ENCODE peak calls at places on chromosome 18, in six cellular contexts. K, Z, M, G, Q and S are unnamed samples.

GRCh38 chr18:26654173-26655009 is 106.0 kb upstream of the KCTD1 start:
- DNase-seq in Q (no peak), M (no peak), Z (no peak), G (no peak), K (no peak), S (no peak)

GRCh38 chr18:74389161-74389927 is 67.8 kb downstream of the DIPK1C start:
- DNase-seq in Z (no peak), M (no peak), Q (no peak), G (no peak), K (no peak), S (no peak)

GRCh38 chr18:48529796-48530195 is 9.0 kb upstream of the CTIF start:
- DNase-seq in M (no peak), Q (no peak), G (no peak), Z (no peak), K (no peak), S (no peak)

GRCh38 chr18:53603281-53603680 is 621.2 kb downstream of the MBD2 start:
- DNase-seq in G (no peak), Z (no peak), K (no peak), Q (no peak), M (no peak), S (no peak)

GRCh38 chr18:11955299-11956029 is 25.8 kb upstream of the IMPA2 start:
- DNase-seq in K (peak), Q (peak), G (no peak), Z (no peak), M (no peak), S (no peak)

GRCh38 chr18:64749884-64750283 is 601.0 kb upstream of the LINC00305 start:
- DNase-seq in Z (no peak), M (no peak), K (no peak), G (no peak), Q (no peak), S (no peak)

GRCh38 chr18:28044036-28044435 is 132.9 kb downstream of the CDH2 start:
- DNase-seq in K (no peak), M (no peak), G (no peak), Q (no peak), Z (no peak), S (no peak)

GRCh38 chr18:78406743-78407455 is 572.7 kb upstream of the SALL3 start:
- DNase-seq in K (no peak), Z (no peak), M (no peak), Q (no peak), G (no peak), S (no peak)

GRCh38 chr18:46338213-46338612 is 234.0 kb downstream of the HAUS1 start:
- DNase-seq in M (no peak), K (no peak), Q (no peak), G (no peak), Z (no peak), S (no peak)

GRCh38 chr18:7568426-7568825 is 1.3 kb downstream of the PTPRM start:
- DNase-seq in Q (peak), Z (no peak), K (no peak), G (no peak), M (no peak), S (no peak)

GRCh38 chr18:33581816-33582215 is 3.8 kb downstream of the ASXL3 start:
- DNase-seq in Z (no peak), G (no peak), Q (no peak), M (no peak), K (no peak), S (no peak)

GRCh38 chr18:26940744-26941398 is 75.4 kb upstream of the AQP4 start:
- DNase-seq in Q (no peak), G (no peak), Z (no peak), K (no peak), M (no peak), S (no peak)

GRCh38 chr18:56286775-56287174 is 351.6 kb downstream of the TXNL1 start:
- DNase-seq in Q (no peak), M (no peak), K (no peak), G (no peak), Z (no peak), S (no peak)

GRCh38 chr18:9901377-9901776 is 12.4 kb upstream of the VAPA start:
- DNase-seq in K (no peak), M (no peak), G (no peak), Z (no peak), Q (no peak), S (no peak)

GRCh38 chr18:27661320-27662049 is 476.4 kb upstream of the CHST9 start:
- DNase-seq in K (no peak), M (no peak), Q (no peak), Z (no peak), G (no peak), S (no peak)

GRCh38 chr18:48583568-48583967 is 44.7 kb downstream of the CTIF start:
- DNase-seq in G (no peak), K (no peak), Z (no peak), M (no peak), Q (no peak), S (no peak)

GRCh38 chr18:60146220-60146960 is 226.2 kb downstream of the MC4R start:
- DNase-seq in Z (no peak), G (no peak), Q (no peak), M (no peak), K (peak), S (no peak)

GRCh38 chr18:31575515-31576246 is 16.0 kb upstream of the TTR start:
- DNase-seq in Z (no peak), M (no peak), Q (no peak), G (no peak), K (no peak), S (no peak)

GRCh38 chr18:50970006-50970405 is 2.2 kb downstream of the ELAC1 start:
- DNase-seq in K (no peak), Z (no peak), M (no peak), G (no peak), Q (no peak), S (no peak)

GRCh38 chr18:45617284-45617683 is 2.0 kb downstream of the SLC14A2 start:
- DNase-seq in M (no peak), Z (no peak), G (no peak), K (no peak), Q (no peak), S (no peak)

GRCh38 chr18:30135938-30136337 is 906.6 kb downstream of the DSC3 start:
- DNase-seq in M (no peak), K (no peak), G (no peak), Z (no peak), Q (no peak), S (no peak)

GRCh38 chr18:53380063-53380639 is 844.3 kb downstream of the MBD2 start:
- DNase-seq in M (peak), G (no peak), K (peak), Q (peak), Z (no peak), S (no peak)

GRCh38 chr18:25261768-25262167 is 90.2 kb downstream of the ZNF521 start:
- DNase-seq in Q (no peak), Z (no peak), M (no peak), K (no peak), G (no peak), S (no peak)

GRCh38 chr18:7069191-7069590 is 48.4 kb downstream of the LAMA1 start:
- DNase-seq in M (no peak), G (no peak), K (no peak), Q (no peak), Z (no peak), S (no peak)

GRCh38 chr18:33578371-33579146 is 540 bp downstream of the ASXL3 start:
- DNase-seq in Z (peak), Q (peak), K (no peak), M (no peak), G (peak), S (no peak)

GRCh38 chr18:63319383-63320040 is at the start of gene BCL2:
- DNase-seq in K (no peak), G (no peak), M (no peak), Q (no peak), Z (peak), S (no peak)

GRCh38 chr18:11324956-11325873 is 175.8 kb upstream of the PIEZO2 start:
- DNase-seq in K (no peak), M (peak), Z (no peak), Q (peak), G (peak), S (peak)

GRCh38 chr18:1062592-1062991 is 157.9 kb downstream of the ADCYAP1 start:
- DNase-seq in Q (peak), K (no peak), G (no peak), M (no peak), Z (no peak), S (no peak)

GRCh38 chr18:69947361-69948106 is at the start of gene CD226:
- DNase-seq in K (no peak), M (no peak), Q (no peak), Z (no peak), G (no peak), S (no peak)

GRCh38 chr18:50231621-50232020 is 34.7 kb downstream of the CFAP53 start:
- DNase-seq in Z (no peak), Q (no peak), K (no peak), M (no peak), G (no peak), S (no peak)

GRCh38 chr18:44537521-44537920 is 143.2 kb upstream of the SETBP1 start:
- DNase-seq in G (no peak), M (no peak), K (no peak), Z (no peak), Q (no peak), S (no peak)

GRCh38 chr18:79789901-79790885 is 7.5 kb upstream of the KCNG2 start:
- DNase-seq in Z (no peak), M (no peak), K (no peak), Q (no peak), G (no peak), S (no peak)

GRCh38 chr18:75057169-75057789 is 151.7 kb downstream of the PTGR3 start:
- DNase-seq in K (no peak), M (no peak), Z (no peak), G (no peak), Q (no peak), S (no peak)

GRCh38 chr18:38198956-38199355 is 633.4 kb upstream of the CELF4 start:
- DNase-seq in M (no peak), Q (no peak), G (no peak), Z (no peak), K (no peak), S (no peak)

GRCh38 chr18:12113999-12114646 is 20.5 kb downstream of the ANKRD62 start:
- DNase-seq in Q (no peak), M (no peak), Z (no peak), K (no peak), G (no peak), S (no peak)

GRCh38 chr18:32093523-32093922 is 1.8 kb downstream of the RNF138 start:
- DNase-seq in K (peak), Z (no peak), G (no peak), M (no peak), Q (peak), S (peak)

GRCh38 chr18:54386043-54386442 is 28.3 kb downstream of the C18orf54 start:
- DNase-seq in Q (no peak), M (no peak), G (no peak), Z (no peak), K (no peak), S (no peak)

GRCh38 chr18:35609236-35609635 is 27.7 kb downstream of the GALNT1 start:
- DNase-seq in Z (no peak), G (no peak), Q (no peak), K (no peak), M (no peak), S (no peak)

GRCh38 chr18:35602193-35602820 is 20.8 kb downstream of the GALNT1 start:
- DNase-seq in M (no peak), K (no peak), Q (no peak), G (no peak), Z (no peak), S (no peak)

GRCh38 chr18:35604369-35604768 is 22.8 kb downstream of the GALNT1 start:
- DNase-seq in Z (no peak), K (no peak), G (no peak), M (no peak), Q (no peak), S (no peak)

GRCh38 chr18:35603528-35603927 is 22.0 kb downstream of the GALNT1 start:
- DNase-seq in Q (peak), Z (no peak), G (no peak), M (no peak), K (no peak), S (no peak)

DNA sequence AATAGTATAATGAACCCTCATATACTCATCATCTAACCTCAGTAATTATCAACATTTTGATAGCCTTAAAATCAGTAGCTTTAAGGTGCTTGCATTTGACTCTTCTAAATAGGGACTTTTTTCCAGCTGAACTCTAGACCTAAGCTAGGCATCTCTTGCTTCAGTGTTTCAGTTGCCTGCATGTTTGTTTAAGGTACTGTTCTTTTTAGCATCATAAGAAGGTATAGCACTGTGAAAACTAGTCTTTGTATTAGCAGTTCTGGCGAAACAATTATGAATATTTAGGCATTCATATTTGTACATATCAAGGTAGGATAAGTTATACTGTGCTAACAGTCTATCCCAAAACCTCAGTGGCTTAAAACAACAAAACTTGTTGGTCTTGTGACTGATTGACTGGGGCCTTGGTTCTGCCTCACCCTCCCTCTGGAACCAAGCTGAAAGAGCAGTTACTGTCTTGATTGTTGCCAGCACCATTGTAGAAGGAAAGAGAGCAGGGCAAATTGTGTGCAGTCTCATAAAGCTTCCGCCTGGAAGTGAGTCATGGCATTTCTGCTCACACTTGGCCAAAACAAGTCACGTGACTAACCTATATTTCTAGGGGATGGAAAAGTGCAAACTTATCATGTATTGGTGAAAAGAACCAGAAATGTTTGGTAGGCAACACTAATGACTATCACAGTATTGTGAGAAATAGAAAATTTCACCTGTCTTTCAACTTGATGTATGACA is 24.3 kb downstream of the GALNT1 start:
- DNase-seq in K (no peak), M (no peak), Q (no peak), Z (no peak), G (no peak), S (no peak)
- TF ChIP-seq POLR2A in K (no peak), M (no peak), Q (no peak), Z (no peak), G (no peak), S (no peak)

GRCh38 chr18:8686556-8686955 is 18.8 kb upstream of the MTCL1 start:
- DNase-seq in Q (no peak), K (no peak), M (no peak), G (no peak), Z (no peak), S (no peak)
- TF ChIP-seq TAF1 in Q (no peak), K (no peak), M (no peak), G (no peak), Z (no peak), S (no peak)

DNA sequence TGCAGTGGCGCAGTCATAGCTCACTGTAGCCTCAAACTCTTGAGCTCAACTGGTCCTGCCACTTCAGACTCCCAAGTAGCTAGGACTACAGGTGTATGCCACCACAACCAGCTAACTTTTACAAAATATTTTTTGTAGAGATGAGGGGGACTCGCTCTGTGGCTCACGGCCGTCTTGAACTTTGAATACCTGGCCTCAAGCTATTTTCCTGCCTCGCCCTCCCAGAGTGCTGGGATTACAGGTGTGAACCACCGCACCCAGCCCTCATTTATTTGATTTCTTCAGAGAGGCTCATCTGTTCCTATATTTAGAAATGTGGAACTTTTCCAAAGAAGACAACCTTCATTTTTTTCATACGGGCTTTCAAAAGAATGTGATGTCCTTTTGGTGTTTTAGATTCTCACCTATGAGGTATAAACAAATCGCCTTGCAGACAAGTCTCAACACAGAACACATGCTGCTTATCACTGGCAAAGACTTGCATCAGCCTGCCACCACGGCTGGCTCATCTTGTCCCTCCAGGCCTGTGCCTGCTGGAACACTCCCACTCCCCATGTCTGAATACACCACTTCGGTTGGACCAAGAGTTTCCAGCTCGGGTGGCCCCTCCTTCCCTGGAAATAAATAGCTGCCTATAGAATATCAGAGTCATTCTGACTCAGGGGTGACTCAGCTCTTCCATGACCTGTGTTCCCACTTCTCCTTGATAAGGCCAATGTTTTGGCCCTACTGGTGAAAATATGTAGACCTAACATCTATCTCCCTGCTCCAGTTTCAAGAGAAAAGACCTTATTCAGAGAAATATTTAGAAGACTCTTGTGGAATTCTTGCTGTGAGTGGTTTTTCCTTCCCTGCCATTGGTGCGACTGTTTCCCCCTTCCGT is 202.6 kb downstream of the TGIF1 start:
- DNase-seq in G (no peak), K (peak), Z (no peak), Q (peak), M (no peak), S (no peak)
- TF ChIP-seq POLR2A in G (no peak), K (no peak), Z (no peak), Q (peak), M (no peak), S (no peak)

DNA sequence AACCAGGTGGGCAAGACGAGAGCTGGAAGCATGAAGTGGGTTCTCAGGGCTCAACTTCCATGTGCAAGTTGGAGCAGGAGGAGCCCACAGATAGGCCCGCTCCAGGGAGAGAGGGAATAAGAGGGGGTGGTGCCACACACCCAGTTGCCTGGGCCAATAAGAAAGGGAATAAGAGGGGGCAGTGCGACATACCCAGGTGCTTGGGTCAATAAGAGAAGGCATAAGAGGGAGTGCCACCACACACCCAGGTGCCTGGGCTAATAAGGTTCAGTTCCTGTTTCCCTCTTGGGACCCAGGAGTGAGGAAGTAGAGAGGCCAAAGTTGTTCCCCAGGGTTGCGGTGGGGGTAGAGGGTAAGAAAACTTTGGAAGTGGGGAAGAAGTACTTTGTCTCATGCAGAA is 127.5 kb downstream of the LAMA3 start:
- DNase-seq in G (no peak), Z (no peak), Q (no peak), K (no peak), M (no peak), S (no peak)
- TF ChIP-seq TAF1 in G (no peak), Z (no peak), Q (no peak), K (no peak), M (no peak), S (no peak)

GRCh38 chr18:72152935-72153334 is 391.2 kb downstream of the CBLN2 start:
- DNase-seq in G (no peak), Z (no peak), M (no peak), Q (no peak), K (no peak), S (no peak)
- TF ChIP-seq POLR2A in G (no peak), Z (no peak), M (no peak), Q (no peak), K (no peak), S (no peak)

GRCh38 chr18:57771183-57771582 is 31.9 kb downstream of the ATP8B1 start:
- DNase-seq in Q (no peak), M (no peak), K (no peak), Z (no peak), G (no peak), S (no peak)
- TF ChIP-seq TAF1 in Q (no peak), M (no peak), K (no peak), Z (no peak), G (no peak), S (no peak)

GRCh38 chr18:22260208-22260816 is 90.9 kb downstream of the GATA6 start:
- DNase-seq in M (no peak), Q (no peak), Z (no peak), G (no peak), K (no peak), S (no peak)
- TF ChIP-seq POLR2A in M (no peak), Q (no peak), Z (no peak), G (no peak), K (no peak), S (no peak)